ENCODE peak calls at places on chromosomes 2 and 18, in eight cellular contexts. Y, C, W, G, V, A, K and X are unnamed samples.

GRCh38 chr2:109438773-109439191 is 175.0 kb downstream of the SEPTIN10 start:
- DNase-seq in Y (no peak), C (no peak), W (no peak), G (peak; percentile 86), V (no peak), A (peak; percentile 8), K (no peak), X (no peak)

GRCh38 chr2:69231760-69232277 is 155.2 kb downstream of the GFPT1 start:
- DNase-seq in Y (no peak), C (no peak), W (peak; percentile 69), G (no peak), V (no peak), A (no peak), K (no peak), X (no peak)

GRCh38 chr2:46942143-46942526 is 26.5 kb upstream of the MCFD2 start:
- DNase-seq in Y (peak; percentile 15), C (no peak), W (no peak), G (no peak), V (no peak), A (peak; percentile 55), K (peak; percentile 38), X (peak; percentile 93)

GRCh38 chr2:226079677-226080076 is 680.2 kb downstream of the NYAP2 start:
- DNase-seq in Y (no peak), C (no peak), W (no peak), G (peak; percentile 98), V (no peak), A (no peak), K (no peak), X (no peak)

GRCh38 chr2:158809816-158810215 is 14.7 kb downstream of the DAPL1 start:
- DNase-seq in Y (no peak), C (no peak), W (no peak), G (no peak), V (no peak), A (no peak), K (no peak), X (no peak)

GRCh38 chr2:147847746-147848391 is 3.0 kb downstream of the ACVR2A start:
- DNase-seq in Y (no peak), C (no peak), W (no peak), G (no peak), V (no peak), A (no peak), K (no peak), X (no peak)

GRCh38 chr2:218959141-218959731 is at the start of gene CDK5R2:
- DNase-seq in Y (peak; percentile 77), C (no peak), W (peak; percentile 77), G (peak; percentile 72), V (no peak), A (peak; percentile 75), K (peak; percentile 97), X (peak; percentile 86)

GRCh38 chr2:160747771-160748170 is 254.2 kb upstream of the RBMS1 start:
- DNase-seq in Y (peak; percentile 39), C (no peak), W (no peak), G (peak; percentile 62), V (no peak), A (no peak), K (peak; percentile 13), X (no peak)

GRCh38 chr2:177285892-177286715 is 21.6 kb upstream of the NFE2L2 start:
- DNase-seq in Y (no peak), C (no peak), W (no peak), G (no peak), V (no peak), A (no peak), K (no peak), X (no peak)

GRCh38 chr2:218578272-218578877 is 9.7 kb downstream of the CNOT9 start:
- DNase-seq in Y (no peak), C (no peak), W (no peak), G (no peak), V (no peak), A (no peak), K (no peak), X (no peak)

GRCh38 chr2:85806358-85807118 is 52.7 kb downstream of the ATOH8 start:
- DNase-seq in Y (no peak), C (no peak), W (no peak), G (no peak), V (no peak), A (no peak), K (no peak), X (no peak)

GRCh38 chr2:102141915-102142828 is at the start of gene IL1R1:
- DNase-seq in Y (peak; percentile 73), C (peak; percentile 84), W (no peak), G (peak; percentile 80), V (peak; percentile 75), A (peak; percentile 83), K (peak; percentile 67), X (peak; percentile 92)
- TF ChIP-seq POLR2A in Y (peak; percentile 32), C (peak; percentile 72), W (peak; percentile 85), G (peak; percentile 83), V (peak; percentile 77), A (peak; percentile 72), K (peak; percentile 37), X (no peak)

DNA sequence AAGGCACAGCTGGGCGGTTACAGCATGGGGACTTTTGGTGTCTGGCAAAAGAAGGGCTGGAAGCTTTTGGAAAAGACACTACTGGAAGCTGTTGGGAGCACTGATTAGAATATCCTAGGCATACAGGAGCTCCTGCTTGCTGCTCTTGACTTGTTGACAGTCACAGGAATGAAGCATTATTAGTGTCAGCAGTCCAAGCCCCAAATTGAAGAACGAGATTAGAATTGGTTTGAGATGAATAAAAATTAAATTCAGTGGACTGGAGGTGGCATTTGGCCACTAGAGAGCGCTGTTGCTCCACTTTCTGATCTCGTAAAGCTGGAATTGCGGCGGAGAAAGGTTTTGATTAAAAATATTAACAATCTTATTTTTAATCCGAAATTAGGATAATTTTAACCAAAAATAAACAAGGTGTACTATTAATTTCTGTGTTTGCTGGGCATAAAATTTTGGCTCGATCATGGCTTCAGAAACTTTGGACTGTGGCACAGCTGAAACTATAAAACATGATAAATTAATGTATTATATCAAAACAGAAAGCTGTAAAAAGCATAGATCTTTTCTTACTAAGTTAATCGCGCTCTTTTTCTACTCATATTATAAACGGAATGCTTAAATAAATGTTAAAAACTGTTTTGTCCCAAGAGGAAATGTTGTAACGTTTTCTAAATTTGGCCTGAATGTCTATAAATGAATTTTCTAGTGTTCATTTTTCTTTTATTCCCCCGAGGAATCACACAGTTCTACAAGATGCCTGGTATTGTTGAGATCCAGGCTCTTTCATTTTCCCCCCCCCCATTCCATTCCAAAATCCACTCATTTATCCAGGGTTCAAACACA is 2.4 kb upstream of the HOXD8 start:
- DNase-seq in Y (peak; percentile 68), C (peak; percentile 87), W (no peak), G (peak; percentile 58), V (peak; percentile 63), A (peak; percentile 71), K (no peak), X (no peak)
- TF ChIP-seq POLR2A in Y (no peak), C (no peak), W (no peak), G (no peak), V (no peak), A (no peak), K (no peak), X (no peak)

DNA sequence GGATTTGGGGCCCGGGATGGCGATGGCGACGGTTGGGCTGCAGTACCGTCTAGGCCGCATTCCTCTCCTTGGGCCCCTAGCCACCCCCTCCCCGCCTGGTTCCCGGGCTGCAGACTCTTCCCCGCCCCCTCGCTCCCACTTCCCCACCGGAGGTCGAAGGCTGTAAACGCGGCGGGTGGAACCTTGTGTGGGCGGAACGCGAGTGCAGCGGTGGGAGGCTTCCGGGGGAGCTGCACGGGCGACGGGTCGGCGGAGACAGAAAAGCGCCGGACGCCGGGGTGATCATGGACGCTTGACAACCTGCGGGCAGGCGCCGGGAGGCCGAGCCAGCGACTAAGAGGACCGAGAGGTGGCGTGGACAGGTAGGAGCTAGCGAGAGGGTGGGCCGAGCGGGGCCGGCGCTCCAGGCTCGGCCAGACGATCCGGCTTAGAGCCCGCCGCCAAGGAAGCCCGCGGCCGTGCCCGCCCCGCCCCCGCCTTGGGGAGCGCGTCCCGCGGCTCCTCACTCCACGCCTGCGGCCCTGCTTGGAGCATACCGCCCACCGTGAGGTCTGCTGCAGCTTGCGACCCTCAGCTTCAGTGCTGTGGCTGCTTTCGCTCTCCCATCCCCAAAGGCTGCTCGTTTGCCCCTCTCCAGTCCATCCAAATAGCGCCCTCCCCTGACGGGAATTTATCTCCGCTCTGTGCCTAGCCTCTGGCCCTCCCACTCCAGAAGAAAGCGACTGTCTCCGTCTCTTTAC is at the start of gene COPS7B:
- DNase-seq in Y (peak; percentile 85), C (peak; percentile 78), W (no peak), G (peak; percentile 72), V (peak; percentile 67), A (peak; percentile 79), K (peak; percentile 66), X (peak; percentile 97)
- TF ChIP-seq POLR2A in Y (peak; percentile 69), C (no peak), W (no peak), G (no peak), V (no peak), A (no peak), K (peak; percentile 37), X (no peak)

GRCh38 chr18:31099490-31100230 is 2.6 kb downstream of the DSC2 start:
- DNase-seq in Y (no peak), C (no peak), W (no peak), G (no peak), V (no peak), A (no peak), K (no peak), X (no peak)
- TF ChIP-seq POLR2A in Y (no peak), C (no peak), W (no peak), G (no peak), V (no peak), A (no peak), K (no peak), X (no peak)